ENCODE peak calls at places on chromosome X, in four cellular contexts. One of them, this sample, is unnamed. For H3K4me1, the result is how much of the 10 kb centered on the place peaks cover.

GRCh38 chrX:114797494-114797893 is 213.6 kb downstream of the HTR2C start:
- DNase-seq in psoas muscle: no peak
- DNase-seq in colonic mucosa: no peak
- DNase-seq in tibial artery: no peak
- DNase-seq in this sample: no peak

GRCh38 chrX:39445336-39445735 is 644.1 kb downstream of the MID1IP1 start:
- DNase-seq in tibial artery: no peak
- DNase-seq in colonic mucosa: peak
- DNase-seq in psoas muscle: no peak
- DNase-seq in this sample: no peak

GRCh38 chrX:115616943-115617563 is 56.1 kb downstream of the PLS3 start:
- DNase-seq in colonic mucosa: no peak
- DNase-seq in tibial artery: no peak
- DNase-seq in psoas muscle: no peak
- DNase-seq in this sample: no peak

GRCh38 chrX:20547649-20548051 is 280.9 kb upstream of the RPS6KA3 start:
- DNase-seq in psoas muscle: no peak
- DNase-seq in tibial artery: peak
- DNase-seq in colonic mucosa: peak
- DNase-seq in this sample: no peak

GRCh38 chrX:31038585-31039326 is 33.1 kb downstream of the FTHL17 start:
- DNase-seq in colonic mucosa: peak
- DNase-seq in tibial artery: no peak
- DNase-seq in psoas muscle: no peak
- DNase-seq in this sample: no peak

GRCh38 chrX:14398725-14399124 is 130.6 kb upstream of the GLRA2 start:
- DNase-seq in psoas muscle: no peak
- DNase-seq in tibial artery: no peak
- DNase-seq in colonic mucosa: peak
- DNase-seq in this sample: no peak

GRCh38 chrX:149647505-149647904 is 15.9 kb upstream of the TMEM185A start:
- DNase-seq in psoas muscle: no peak
- DNase-seq in tibial artery: no peak
- DNase-seq in colonic mucosa: no peak
- DNase-seq in this sample: no peak

GRCh38 chrX:121407627-121408026 is 360.2 kb downstream of the GLUD2 start:
- DNase-seq in tibial artery: no peak
- DNase-seq in psoas muscle: no peak
- DNase-seq in colonic mucosa: no peak
- DNase-seq in this sample: no peak

GRCh38 chrX:41922125-41922521 is 1.2 kb downstream of the CASK start:
- DNase-seq in tibial artery: no peak
- DNase-seq in colonic mucosa: peak
- DNase-seq in psoas muscle: no peak
- DNase-seq in this sample: no peak

GRCh38 chrX:135185795-135186443 is 14.7 kb upstream of the CT55 start:
- DNase-seq in psoas muscle: no peak
- DNase-seq in tibial artery: no peak
- DNase-seq in colonic mucosa: no peak
- DNase-seq in this sample: no peak

GRCh38 chrX:151697537-151697936 is 2.3 kb downstream of the PRRG3 start:
- DNase-seq in tibial artery: no peak
- DNase-seq in colonic mucosa: no peak
- DNase-seq in psoas muscle: no peak
- DNase-seq in this sample: no peak

GRCh38 chrX:151694121-151694520 is 1.1 kb upstream of the PRRG3 start:
- DNase-seq in colonic mucosa: no peak
- DNase-seq in psoas muscle: no peak
- DNase-seq in tibial artery: no peak
- DNase-seq in this sample: no peak

GRCh38 chrX:151692825-151693224 is 2.4 kb upstream of the PRRG3 start:
- DNase-seq in tibial artery: no peak
- DNase-seq in colonic mucosa: no peak
- DNase-seq in psoas muscle: no peak
- DNase-seq in this sample: no peak

GRCh38 chrX:151694661-151695582 is at the start of gene PRRG3:
- DNase-seq in tibial artery: no peak
- DNase-seq in colonic mucosa: no peak
- DNase-seq in psoas muscle: no peak
- DNase-seq in this sample: no peak

DNA sequence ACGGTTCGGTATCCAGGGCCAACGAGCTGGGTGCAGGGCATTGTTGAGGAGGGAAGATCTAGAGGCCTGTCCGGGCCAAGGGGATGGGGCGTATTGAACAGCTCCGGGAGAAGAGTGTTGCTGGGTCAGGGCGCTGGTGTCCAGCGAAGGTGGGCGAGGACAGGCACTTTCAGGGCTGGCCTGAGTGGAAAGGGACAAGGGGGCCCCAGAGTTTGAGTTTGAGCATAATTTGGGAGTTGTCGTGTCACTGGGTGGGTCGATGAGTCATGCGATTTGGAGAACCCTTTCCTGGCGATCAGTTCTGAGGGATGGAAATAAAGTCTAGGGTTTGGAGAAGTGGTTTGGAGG is 299 bp downstream of the PRRG3 start:
- DNase-seq in colonic mucosa: no peak
- DNase-seq in tibial artery: no peak
- DNase-seq in psoas muscle: no peak
- DNase-seq in this sample: no peak
- H3K27ac ChIP-seq in colonic mucosa: no peak
- H3K27ac ChIP-seq in tibial artery: no peak
- H3K27ac ChIP-seq in psoas muscle: no peak
- H3K27ac ChIP-seq in this sample: no peak

DNA sequence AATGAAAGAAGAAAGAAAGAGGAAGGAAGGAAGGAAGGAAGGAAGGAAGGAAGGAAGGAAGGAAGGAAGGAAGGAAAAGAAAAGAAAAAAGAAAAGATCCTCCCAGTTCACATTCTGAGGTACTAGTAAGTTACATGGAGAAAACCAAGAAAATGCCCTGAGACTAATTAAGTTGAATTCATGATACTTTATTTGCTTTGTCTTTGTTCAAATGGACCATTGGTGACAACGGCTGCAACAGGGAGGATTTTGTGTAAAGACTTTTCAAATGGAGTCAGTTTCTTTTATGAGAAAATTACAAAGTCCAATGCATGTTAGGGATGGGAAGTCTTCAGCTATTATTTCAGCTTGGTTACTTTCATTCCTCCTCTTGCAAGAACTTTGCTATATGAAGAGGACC is 8.4 kb downstream of the VCX3A start:
- DNase-seq in tibial artery: no peak
- DNase-seq in colonic mucosa: no peak
- DNase-seq in psoas muscle: no peak
- DNase-seq in this sample: no peak
- H3K4me1 ChIP-seq in tibial artery: under half
- H3K4me1 ChIP-seq in colonic mucosa: under half
- H3K4me1 ChIP-seq in psoas muscle: under half
- H3K4me1 ChIP-seq in this sample: under half

DNA sequence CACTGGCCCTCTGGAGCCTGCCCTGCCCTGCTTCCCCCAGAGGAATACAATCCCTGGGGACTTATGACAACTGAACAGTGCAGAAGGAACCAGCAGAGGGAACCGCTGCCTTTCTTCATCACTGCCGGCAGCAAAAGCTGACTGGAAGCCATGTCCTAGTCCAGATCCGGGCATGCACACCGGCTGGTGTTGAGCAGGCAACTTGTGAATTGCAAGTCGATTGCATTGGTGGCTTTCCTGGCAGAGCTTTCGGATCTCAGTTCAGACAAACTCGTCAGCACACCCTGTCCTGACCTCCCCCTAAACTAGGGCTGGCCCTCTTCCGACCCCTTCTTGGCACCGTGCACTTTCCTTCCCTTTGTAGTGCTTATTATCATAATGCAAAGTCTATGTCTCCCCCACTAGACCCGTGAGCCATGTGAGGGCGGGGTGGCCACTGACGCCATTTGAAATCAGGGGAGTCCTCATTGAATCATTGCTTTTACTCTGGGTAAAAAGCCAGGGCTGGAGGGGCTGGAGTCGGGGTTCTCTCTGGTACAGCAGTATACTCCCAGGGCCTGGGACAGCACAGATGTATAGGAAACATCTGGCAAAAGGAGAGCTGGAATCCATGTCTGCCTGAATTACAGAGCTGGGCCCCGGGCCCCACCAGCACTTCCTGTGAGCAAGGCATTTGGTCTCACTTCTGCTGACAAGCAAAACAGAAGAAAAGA is 1.8 kb downstream of the ARHGAP4 start:
- DNase-seq in tibial artery: peak
- DNase-seq in psoas muscle: no peak
- DNase-seq in colonic mucosa: no peak
- DNase-seq in this sample: no peak
- H3K27ac ChIP-seq in tibial artery: no peak
- H3K27ac ChIP-seq in psoas muscle: no peak
- H3K27ac ChIP-seq in colonic mucosa: no peak
- H3K27ac ChIP-seq in this sample: peak

GRCh38 chrX:134183665-134184064 is 53.3 kb upstream of the CCDC160 start:
- DNase-seq in psoas muscle: no peak
- DNase-seq in tibial artery: no peak
- DNase-seq in colonic mucosa: no peak
- DNase-seq in this sample: no peak
- H3K4me1 ChIP-seq in psoas muscle: under half
- H3K4me1 ChIP-seq in tibial artery: under half
- H3K4me1 ChIP-seq in colonic mucosa: under half
- H3K4me1 ChIP-seq in this sample: under half

GRCh38 chrX:118496763-118497079 is 1.1 kb downstream of the DOCK11 start:
- DNase-seq in tibial artery: no peak
- DNase-seq in colonic mucosa: no peak
- DNase-seq in psoas muscle: no peak
- DNase-seq in this sample: no peak
- H3K27ac ChIP-seq in tibial artery: peak
- H3K27ac ChIP-seq in colonic mucosa: peak
- H3K27ac ChIP-seq in psoas muscle: peak
- H3K27ac ChIP-seq in this sample: peak

DNA sequence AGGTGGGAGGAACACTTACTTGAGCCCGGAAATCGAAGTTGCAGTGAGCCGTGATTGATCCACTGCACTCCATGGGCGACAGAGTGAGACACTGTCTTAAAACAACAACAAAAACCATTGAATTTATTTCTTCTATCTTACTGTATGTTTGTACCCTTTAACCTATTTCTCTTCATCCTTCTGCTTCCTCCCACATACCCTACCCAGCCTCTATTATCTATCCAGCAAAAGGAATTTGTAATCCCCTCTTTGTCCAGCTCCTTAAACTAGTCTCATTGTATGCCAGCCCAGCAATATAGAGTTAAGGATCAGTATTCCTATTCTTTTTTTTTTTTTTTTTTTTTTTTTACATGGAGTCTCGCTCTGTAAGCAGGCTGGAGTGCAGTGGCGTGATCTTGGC is 1.9 kb upstream of the NKAP start:
- DNase-seq in psoas muscle: no peak
- DNase-seq in tibial artery: no peak
- DNase-seq in colonic mucosa: no peak
- DNase-seq in this sample: no peak
- H3K4me1 ChIP-seq in psoas muscle: under half
- H3K4me1 ChIP-seq in tibial artery: under half
- H3K4me1 ChIP-seq in colonic mucosa: under half
- H3K4me1 ChIP-seq in this sample: under half

DNA sequence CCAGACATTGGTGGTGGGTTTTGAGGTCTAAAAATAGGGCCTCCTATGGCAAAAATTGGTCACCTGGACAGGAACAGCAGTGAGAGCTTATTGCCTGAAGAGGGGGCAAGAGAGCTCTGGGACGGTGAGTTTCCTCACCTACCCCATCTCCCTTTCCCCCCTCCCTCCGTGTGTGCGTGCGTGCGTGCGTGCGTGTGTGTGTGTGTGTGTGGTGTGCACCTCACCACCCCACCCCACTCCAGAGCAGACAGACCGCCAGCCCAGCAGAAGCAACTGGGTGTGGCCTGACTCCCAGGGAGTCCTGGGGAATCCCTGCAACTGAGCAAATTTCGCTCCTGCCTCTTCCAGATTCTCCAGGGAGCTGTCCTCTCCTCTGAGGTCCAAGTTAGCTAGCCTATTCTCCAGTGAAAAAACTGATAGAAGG is 44.7 kb downstream of the PRPS1 start:
- DNase-seq in tibial artery: peak
- DNase-seq in psoas muscle: peak
- DNase-seq in colonic mucosa: peak
- DNase-seq in this sample: peak
- H3K27ac ChIP-seq in tibial artery: peak
- H3K27ac ChIP-seq in psoas muscle: peak
- H3K27ac ChIP-seq in colonic mucosa: peak
- H3K27ac ChIP-seq in this sample: peak

GRCh38 chrX:154715825-154716224 is 35.1 kb downstream of the GAB3 start:
- DNase-seq in psoas muscle: no peak
- DNase-seq in colonic mucosa: no peak
- DNase-seq in tibial artery: no peak
- DNase-seq in this sample: no peak

GRCh38 chrX:154717824-154718223 is 33.1 kb downstream of the GAB3 start:
- DNase-seq in tibial artery: no peak
- DNase-seq in psoas muscle: no peak
- DNase-seq in colonic mucosa: no peak
- DNase-seq in this sample: no peak

GRCh38 chrX:154711264-154711663 is 39.6 kb downstream of the GAB3 start:
- DNase-seq in tibial artery: no peak
- DNase-seq in psoas muscle: no peak
- DNase-seq in colonic mucosa: no peak
- DNase-seq in this sample: no peak

GRCh38 chrX:154712781-154713391 is 38.0 kb downstream of the GAB3 start:
- DNase-seq in colonic mucosa: no peak
- DNase-seq in tibial artery: no peak
- DNase-seq in psoas muscle: no peak
- DNase-seq in this sample: no peak

DNA sequence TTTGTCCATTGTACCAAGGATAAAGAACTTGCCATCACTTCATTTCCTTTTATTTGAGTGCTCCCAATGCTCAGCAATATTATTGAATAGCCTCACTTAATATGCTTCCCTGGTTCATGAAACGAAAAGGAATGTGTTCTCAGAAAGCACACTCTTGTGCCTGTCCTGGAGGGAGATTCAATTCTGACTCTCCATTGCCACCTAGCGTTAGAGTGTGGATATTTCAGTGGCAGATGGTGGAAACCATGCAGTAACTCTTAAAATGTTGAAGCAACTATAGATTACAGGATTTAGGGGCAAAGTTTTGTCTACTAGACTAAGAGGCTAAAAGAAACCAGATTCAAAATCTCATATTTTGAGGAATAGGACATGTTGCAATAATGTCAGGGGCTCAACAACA is 36.0 kb downstream of the GAB3 start:
- DNase-seq in colonic mucosa: peak
- DNase-seq in tibial artery: no peak
- DNase-seq in psoas muscle: no peak
- DNase-seq in this sample: no peak
- H3K4me1 ChIP-seq in colonic mucosa: under half
- H3K4me1 ChIP-seq in tibial artery: under half
- H3K4me1 ChIP-seq in psoas muscle: under half
- H3K4me1 ChIP-seq in this sample: under half

GRCh38 chrX:17860811-17861495 is at the start of gene RAI2:
- DNase-seq in psoas muscle: peak
- DNase-seq in colonic mucosa: no peak
- DNase-seq in tibial artery: no peak
- DNase-seq in this sample: no peak
- H3K27ac ChIP-seq in psoas muscle: peak
- H3K27ac ChIP-seq in colonic mucosa: no peak
- H3K27ac ChIP-seq in tibial artery: peak
- H3K27ac ChIP-seq in this sample: peak

GRCh38 chrX:50704360-50704759 is 109.6 kb downstream of the SHROOM4 start:
- DNase-seq in psoas muscle: no peak
- DNase-seq in tibial artery: no peak
- DNase-seq in colonic mucosa: no peak
- DNase-seq in this sample: no peak
- H3K4me1 ChIP-seq in psoas muscle: under half
- H3K4me1 ChIP-seq in tibial artery: under half
- H3K4me1 ChIP-seq in colonic mucosa: under half
- H3K4me1 ChIP-seq in this sample: under half

This sample was measured in right atrium auricular region.